ENCODE peak calls at places on chromosomes 2 and 18, in ten cellular contexts. Q, D, F, H, S, E, R, V, T and G are unnamed samples.

GRCh38 chr2:12948231-12948962 is 231.7 kb downstream of the TRIB2 start:
- DNase-seq in Q (no peak), D (peak; percentile 88), F (no peak), H (no peak), S (peak; percentile 24), E (no peak), R (peak; percentile 51), V (no peak), T (no peak), G (no peak)

GRCh38 chr2:229610359-229610758 is 104.0 kb downstream of the DNER start:
- DNase-seq in Q (no peak), D (peak; percentile 98), F (no peak), H (no peak), S (no peak), E (no peak), R (no peak), V (no peak), T (no peak), G (no peak)

GRCh38 chr2:161250864-161251436 is 57.3 kb upstream of the PSMD14 start:
- DNase-seq in Q (no peak), D (peak; percentile 81), F (no peak), H (no peak), S (no peak), E (no peak), R (peak; percentile 48), V (no peak), T (no peak), G (peak; percentile 58)

GRCh38 chr18:58009166-58009565 is 34.9 kb upstream of the NEDD4L start:
- DNase-seq in Q (no peak), D (no peak), F (no peak), H (no peak), S (no peak), E (no peak), R (peak; percentile 7), V (no peak), T (no peak), G (no peak)

GRCh38 chr2:209426432-209426831 is 2.6 kb downstream of the MAP2 start:
- DNase-seq in Q (no peak), D (no peak), F (no peak), H (no peak), S (no peak), E (no peak), R (no peak), V (no peak), T (no peak), G (peak; percentile 71)

GRCh38 chr18:45631077-45631476 is 15.8 kb downstream of the SLC14A2 start:
- DNase-seq in Q (no peak), D (no peak), F (no peak), H (no peak), S (no peak), E (no peak), R (no peak), V (no peak), T (no peak), G (no peak)

GRCh38 chr18:21725201-21725600 is 15.4 kb upstream of the MIB1 start:
- DNase-seq in Q (no peak), D (no peak), F (no peak), H (no peak), S (no peak), E (no peak), R (no peak), V (no peak), T (no peak), G (no peak)

GRCh38 chr2:240344904-240345303 is 90.6 kb upstream of the GPC1 start:
- DNase-seq in Q (no peak), D (peak; percentile 27), F (no peak), H (no peak), S (no peak), E (no peak), R (no peak), V (no peak), T (no peak), G (no peak)

GRCh38 chr18:5779922-5780321 is 115.4 kb downstream of the TMEM200C start:
- DNase-seq in Q (no peak), D (no peak), F (no peak), H (no peak), S (no peak), E (no peak), R (no peak), V (no peak), T (no peak), G (no peak)

GRCh38 chr18:13583567-13584245 is 142.7 kb downstream of the FAM210A start:
- DNase-seq in Q (no peak), D (no peak), F (no peak), H (no peak), S (no peak), E (no peak), R (no peak), V (no peak), T (no peak), G (no peak)

GRCh38 chr2:208189782-208190181 is at the start of gene C2orf80:
- DNase-seq in Q (no peak), D (no peak), F (no peak), H (no peak), S (no peak), E (no peak), R (no peak), V (no peak), T (no peak), G (no peak)

GRCh38 chr2:29113891-29114321 is 1.3 kb upstream of the CLIP4 start:
- DNase-seq in Q (no peak), D (peak; percentile 92), F (no peak), H (peak; percentile 38), S (peak; percentile 57), E (no peak), R (peak; percentile 72), V (no peak), T (no peak), G (peak; percentile 97)

GRCh38 chr2:232486558-232487384 is 863 bp downstream of the ECEL1 start:
- DNase-seq in Q (no peak), D (no peak), F (no peak), H (no peak), S (no peak), E (no peak), R (no peak), V (no peak), T (no peak), G (no peak)

GRCh38 chr2:120530781-120531180 is 184.8 kb downstream of the INHBB start:
- DNase-seq in Q (no peak), D (no peak), F (no peak), H (no peak), S (no peak), E (no peak), R (no peak), V (no peak), T (no peak), G (no peak)

GRCh38 chr2:223797811-223798721 is 39.3 kb downstream of the AP1S3 start:
- DNase-seq in Q (no peak), D (peak; percentile 54), F (no peak), H (peak; percentile 18), S (no peak), E (no peak), R (peak; percentile 56), V (no peak), T (no peak), G (peak; percentile 73)

GRCh38 chr2:67585400-67585799 is 188.3 kb downstream of the ETAA1 start:
- DNase-seq in Q (no peak), D (no peak), F (no peak), H (no peak), S (no peak), E (no peak), R (no peak), V (no peak), T (no peak), G (no peak)

GRCh38 chr2:231590614-231591013 is 2.0 kb upstream of the TEX44 start:
- DNase-seq in Q (no peak), D (no peak), F (no peak), H (no peak), S (no peak), E (no peak), R (no peak), V (no peak), T (no peak), G (peak; percentile 43)

GRCh38 chr18:10681581-10682367 is 155.9 kb downstream of the NAPG start:
- DNase-seq in Q (no peak), D (peak; percentile 2), F (no peak), H (no peak), S (no peak), E (no peak), R (no peak), V (no peak), T (no peak), G (no peak)

GRCh38 chr2:191538334-191538910 is 139.5 kb upstream of the NABP1 start:
- DNase-seq in Q (no peak), D (no peak), F (no peak), H (no peak), S (no peak), E (no peak), R (no peak), V (no peak), T (no peak), G (no peak)

GRCh38 chr2:160068906-160069305 is 6.5 kb upstream of the PLA2R1 start:
- DNase-seq in Q (no peak), D (no peak), F (no peak), H (no peak), S (no peak), E (no peak), R (no peak), V (no peak), T (no peak), G (no peak)

GRCh38 chr2:18001671-18002070 is 123.2 kb downstream of the KCNS3 start:
- DNase-seq in Q (no peak), D (no peak), F (no peak), H (no peak), S (no peak), E (no peak), R (no peak), V (no peak), T (no peak), G (no peak)

GRCh38 chr2:11566383-11566782 is 32.5 kb downstream of the GREB1 start:
- DNase-seq in Q (no peak), D (no peak), F (no peak), H (no peak), S (no peak), E (no peak), R (no peak), V (no peak), T (no peak), G (no peak)

GRCh38 chr2:212480447-212480846 is 58.2 kb downstream of the ERBB4 start:
- DNase-seq in Q (no peak), D (no peak), F (no peak), H (no peak), S (no peak), E (no peak), R (no peak), V (no peak), T (no peak), G (no peak)

GRCh38 chr2:24527536-24527935 is 36.5 kb downstream of the NCOA1 start:
- DNase-seq in Q (no peak), D (no peak), F (no peak), H (no peak), S (no peak), E (no peak), R (no peak), V (no peak), T (no peak), G (no peak)

GRCh38 chr2:188181035-188181434 is 110.6 kb upstream of the GULP1 start:
- DNase-seq in Q (no peak), D (no peak), F (no peak), H (no peak), S (no peak), E (no peak), R (no peak), V (no peak), T (no peak), G (no peak)

GRCh38 chr2:128215897-128216645 is 102.6 kb downstream of the HS6ST1 start:
- DNase-seq in Q (no peak), D (no peak), F (no peak), H (no peak), S (no peak), E (no peak), R (no peak), V (no peak), T (no peak), G (no peak)

GRCh38 chr2:227428731-227429285 is 41.1 kb upstream of the SCYGR1 start:
- DNase-seq in Q (no peak), D (no peak), F (no peak), H (no peak), S (no peak), E (no peak), R (no peak), V (no peak), T (no peak), G (no peak)

GRCh38 chr2:119230630-119231185 is 7.1 kb downstream of the STEAP3 start:
- DNase-seq in Q (no peak), D (peak; percentile 73), F (no peak), H (no peak), S (no peak), E (no peak), R (peak; percentile 59), V (no peak), T (no peak), G (no peak)